ENCODE peak calls at places on chromosomes 4 and X, in five cellular contexts. F is kidney epithelial cell, Y is endodermal cell, G is HEK293T, S is neural progenitor cell. Z is an unnamed sample.

GRCh38 chrX:54386314-54386713 is 28.5 kb upstream of the WNK3 start:
- DNase-seq in G (no peak), S (no peak), F (no peak), Y (no peak), Z (no peak)

GRCh38 chr4:151486166-151486565 is 77.2 kb downstream of the FHIP1A start:
- DNase-seq in F (no peak), Y (no peak), S (no peak), G (no peak), Z (no peak)

GRCh38 chrX:63784346-63784901 is 590 bp downstream of the ARHGEF9 start:
- DNase-seq in F (no peak), Y (no peak), S (peak), G (no peak), Z (peak)

GRCh38 chrX:78104447-78105176 is 564 bp downstream of the PGK1 start:
- DNase-seq in G (peak), F (no peak), Y (peak), S (peak), Z (peak)

GRCh38 chrX:80808160-80808735 is 1.4 kb downstream of the BRWD3 start:
- DNase-seq in F (no peak), Y (peak), S (peak), G (peak), Z (peak)

GRCh38 chr4:54384563-54384962 is 155.5 kb downstream of the PDGFRA start:
- DNase-seq in S (peak), F (no peak), G (no peak), Y (peak), Z (peak)

GRCh38 chrX:108811891-108812290 is 75.5 kb upstream of the IRS4 start:
- DNase-seq in F (no peak), Y (peak), S (peak), G (peak), Z (no peak)

GRCh38 chrX:31670245-31670644 is 598.4 kb upstream of the FTHL17 start:
- DNase-seq in S (peak), G (no peak), F (no peak), Y (no peak), Z (no peak)

GRCh38 chrX:108573136-108573535 is 133.5 kb downstream of the COL4A5 start:
- DNase-seq in F (no peak), G (no peak), S (no peak), Y (no peak), Z (no peak)